ENCODE peak calls at places on chromosomes 1 and 21, in seven cellular contexts. Y, T, X, U, S, O and L are unnamed samples.

GRCh38 chr1:198150369-198150768 is 6.4 kb upstream of the NEK7 start:
- DNase-seq in S (no peak), O (no peak), Y (no peak), X (no peak), T (no peak), U (no peak), L (no peak)

GRCh38 chr1:224172229-224172628 is 10.8 kb upstream of the DEGS1 start:
- DNase-seq in X (no peak), Y (no peak), U (no peak), O (no peak), T (no peak), S (no peak), L (no peak)

GRCh38 chr1:206658264-206658980 is 23.1 kb downstream of the DYRK3 start:
- DNase-seq in X (no peak), U (no peak), O (no peak), Y (peak), T (peak), S (no peak), L (peak)

GRCh38 chr1:239711768-239712167 is 325.4 kb downstream of the CHRM3 start:
- DNase-seq in T (no peak), S (no peak), O (no peak), X (no peak), Y (no peak), U (no peak), L (no peak)

GRCh38 chr1:169491845-169492281 is 6.1 kb upstream of the SLC19A2 start:
- DNase-seq in O (no peak), X (peak), Y (no peak), S (no peak), T (no peak), U (no peak), L (peak)

GRCh38 chr1:179187708-179188471 is 41.6 kb downstream of the ABL2 start:
- DNase-seq in U (no peak), Y (no peak), T (no peak), X (no peak), O (no peak), S (no peak), L (no peak)

GRCh38 chr1:189438808-189439207 is 1038.9 kb downstream of the BRINP3 start:
- DNase-seq in X (no peak), T (no peak), U (no peak), O (no peak), Y (no peak), S (no peak), L (no peak)

GRCh38 chr1:94306521-94306920 is 69.1 kb upstream of the ARHGAP29 start:
- DNase-seq in U (no peak), O (no peak), X (no peak), T (no peak), Y (no peak), S (no peak), L (no peak)

GRCh38 chr1:46747683-46748288 is 28.9 kb upstream of the EFCAB14 start:
- DNase-seq in U (peak), O (peak), Y (peak), X (peak), T (peak), S (peak), L (peak)

GRCh38 chr1:65564493-65564892 is 144.0 kb downstream of the LEPR start:
- DNase-seq in T (no peak), X (no peak), S (no peak), O (no peak), U (no peak), Y (no peak), L (no peak)

GRCh38 chr1:10788592-10789006 is 7.8 kb downstream of the CASZ1 start:
- DNase-seq in U (no peak), Y (no peak), T (no peak), O (no peak), S (no peak), X (peak), L (no peak)

GRCh38 chr1:169527461-169528213 is 41.9 kb upstream of the SLC19A2 start:
- DNase-seq in Y (peak), U (no peak), X (peak), O (no peak), S (peak), T (peak), L (no peak)

GRCh38 chr1:156390409-156391144 is 21.6 kb downstream of the RHBG start:
- DNase-seq in O (no peak), U (no peak), Y (no peak), S (no peak), X (no peak), T (no peak), L (no peak)

GRCh38 chr1:161768461-161768860 is 2.3 kb downstream of the ATF6 start:
- DNase-seq in O (no peak), T (no peak), S (no peak), X (no peak), U (no peak), Y (no peak), L (no peak)

GRCh38 chr1:25631750-25632495 is 15.3 kb downstream of the MAN1C1 start:
- DNase-seq in T (peak), U (no peak), Y (no peak), S (peak), X (no peak), O (no peak), L (no peak)

GRCh38 chr1:219310181-219310728 is 136.6 kb downstream of the LYPLAL1 start:
- DNase-seq in T (no peak), X (peak), S (no peak), U (no peak), Y (no peak), O (no peak), L (no peak)

GRCh38 chr1:20380616-20381035 is 90.0 kb downstream of the VWA5B1 start:
- DNase-seq in X (peak), O (no peak), S (peak), T (peak), Y (no peak), U (no peak), L (no peak)

GRCh38 chr1:114203722-114204121 is 50.1 kb upstream of the SYT6 start:
- DNase-seq in O (no peak), U (no peak), S (no peak), T (no peak), Y (no peak), X (peak), L (no peak)

GRCh38 chr1:28322209-28322608 is 6.6 kb upstream of the MED18 start:
- DNase-seq in S (no peak), T (no peak), X (no peak), Y (no peak), U (no peak), O (no peak), L (no peak)

GRCh38 chr1:60376196-60376595 is 302.6 kb upstream of the C1orf87 start:
- DNase-seq in O (no peak), S (no peak), T (no peak), X (peak), Y (no peak), U (no peak), L (no peak)

GRCh38 chr1:14118691-14119485 is 418.9 kb downstream of the PRDM2 start:
- DNase-seq in U (no peak), S (no peak), Y (no peak), X (peak), T (no peak), O (no peak), L (no peak)

GRCh38 chr1:26771643-26772321 is 16.0 kb upstream of the PIGV start:
- DNase-seq in X (peak), Y (peak), U (no peak), S (peak), T (peak), O (peak), L (peak)

GRCh38 chr1:232613752-232614381 is 16.1 kb downstream of the SIPA1L2 start:
- DNase-seq in Y (no peak), T (peak), S (peak), X (peak), O (no peak), U (no peak), L (no peak)

GRCh38 chr1:202374077-202374476 is 25.6 kb downstream of the PPP1R12B start:
- DNase-seq in U (no peak), X (no peak), O (no peak), Y (no peak), S (no peak), T (no peak), L (no peak)

GRCh38 chr1:237913345-237913744 is 22.6 kb upstream of the ZP4 start:
- DNase-seq in X (no peak), S (no peak), O (no peak), T (no peak), U (no peak), Y (peak), L (no peak)

GRCh38 chr1:185409763-185410528 is 92.9 kb upstream of the IVNS1ABP start:
- DNase-seq in T (no peak), X (no peak), Y (no peak), U (no peak), S (no peak), O (no peak), L (no peak)

GRCh38 chr1:88744142-88744541 is 60.1 kb downstream of the PKN2 start:
- DNase-seq in Y (no peak), T (no peak), O (no peak), S (no peak), X (no peak), U (no peak), L (peak)

GRCh38 chr1:172450524-172450885 is 6.6 kb upstream of the PIGC start:
- DNase-seq in O (no peak), U (no peak), X (no peak), T (no peak), Y (no peak), S (no peak), L (no peak)

GRCh38 chr1:20107351-20107750 is 12.0 kb downstream of the PLA2G2D start:
- DNase-seq in O (no peak), X (no peak), T (no peak), U (no peak), Y (no peak), S (no peak), L (no peak)

DNA sequence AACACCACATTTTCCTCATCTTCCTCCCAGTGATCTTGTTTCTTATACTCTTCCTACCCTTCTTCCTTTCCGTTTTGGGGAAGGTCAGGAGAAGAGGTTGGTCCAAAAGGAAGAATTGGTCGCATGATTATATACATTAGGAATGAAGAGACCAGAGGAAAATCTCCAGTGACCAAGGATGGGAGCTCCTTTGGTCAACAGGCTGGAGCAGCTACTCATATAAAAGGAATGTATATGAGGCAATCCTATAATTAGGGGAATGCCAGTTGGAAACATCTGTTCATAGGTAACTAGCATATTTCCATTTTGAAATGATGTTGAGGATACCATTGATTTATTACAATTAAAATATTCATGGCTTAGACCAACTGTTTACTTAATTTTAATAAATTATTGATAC is 114.5 kb downstream of the LRRC40 start:
- DNase-seq in X (peak), U (no peak), S (peak), T (peak), O (no peak), Y (no peak), L (no peak)
- TF ChIP-seq CTCF in X (no peak), U (no peak), S (no peak), T (no peak), O (no peak), Y (no peak), L (no peak)

GRCh38 chr1:55955237-55955636 is 624.1 kb downstream of the PLPP3 start:
- DNase-seq in O (no peak), U (no peak), X (peak), S (peak), Y (no peak), T (no peak), L (no peak)
- H3K4me3 ChIP-seq in O (no peak), U (no peak), X (no peak), S (no peak), Y (no peak), T (no peak), L (no peak)

DNA sequence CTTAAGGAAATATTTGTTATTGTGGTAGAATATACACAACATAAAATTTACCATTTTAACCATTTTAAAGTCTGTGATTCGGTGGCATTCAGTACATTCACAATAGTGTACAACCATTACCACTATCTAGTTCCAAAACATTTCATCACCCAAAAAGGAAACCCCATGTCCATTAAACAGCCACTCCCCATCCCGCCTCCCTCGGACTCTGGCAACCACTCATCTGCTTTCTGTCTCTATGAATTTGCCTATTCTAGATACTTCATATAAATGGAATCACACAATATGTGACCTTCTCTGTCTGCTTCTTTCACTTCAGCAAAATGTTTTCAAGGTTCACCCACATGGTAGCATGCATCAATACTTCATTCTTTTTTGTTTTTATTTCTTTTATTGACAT is 51.3 kb downstream of the PTP4A2 start:
- DNase-seq in U (no peak), S (peak), Y (peak), T (peak), X (no peak), O (no peak), L (peak)
- TF ChIP-seq CTCF in U (no peak), S (no peak), Y (no peak), T (no peak), X (no peak), O (no peak), L (no peak)

DNA sequence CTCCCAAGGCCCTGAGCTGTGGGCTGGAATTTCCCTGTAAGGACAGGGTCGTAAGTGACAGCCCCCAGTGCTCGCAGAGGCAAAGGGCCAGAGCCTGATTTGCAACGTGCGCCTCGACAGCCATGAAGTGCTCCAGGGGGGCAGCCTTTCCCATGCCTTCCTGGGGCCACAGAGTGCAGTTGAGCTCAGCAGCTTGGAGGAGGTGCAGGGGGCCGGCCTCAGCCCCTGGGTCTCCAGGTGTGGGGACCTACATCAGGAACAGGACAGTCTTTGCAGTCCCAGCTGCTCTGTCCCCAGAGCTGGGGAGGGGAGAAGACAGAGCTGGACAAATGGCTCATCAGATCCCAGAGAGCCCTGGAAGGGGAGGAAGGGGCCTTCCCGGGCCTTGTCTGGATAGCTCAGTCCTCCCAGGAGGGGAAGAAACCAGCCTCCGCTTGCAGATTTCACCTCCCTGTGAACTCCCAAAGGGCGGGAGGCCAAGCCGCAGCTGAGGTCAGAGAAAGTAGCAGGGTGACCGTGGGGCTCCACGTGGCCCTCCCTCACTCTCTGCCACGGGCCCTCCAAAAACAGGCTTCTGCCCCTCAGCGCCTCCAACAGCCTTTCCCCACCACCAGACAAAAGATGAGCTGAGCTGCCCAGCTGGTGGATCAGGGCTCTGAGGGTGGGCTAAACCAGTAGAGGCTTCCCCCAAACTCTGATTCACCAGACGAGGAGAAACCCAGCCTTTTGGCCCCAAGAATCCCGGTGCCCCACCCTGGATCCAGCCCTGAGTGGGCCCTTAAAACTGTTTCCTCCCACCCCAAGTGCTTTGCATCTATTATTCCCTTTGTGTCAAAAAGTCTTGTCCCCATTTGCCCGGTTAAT is 76.5 kb downstream of the DHRS3 start:
- DNase-seq in S (peak), U (peak), X (peak), O (no peak), Y (no peak), T (peak), L (no peak)
- H3K4me3 ChIP-seq in S (no peak), U (no peak), X (no peak), O (no peak), Y (no peak), T (no peak), L (no peak)

GRCh38 chr21:42677339-42678117 is 24.1 kb downstream of the PDE9A start:
- DNase-seq in S (peak), T (peak), Y (peak), O (no peak), X (peak), U (no peak), L (no peak)

GRCh38 chr21:42673633-42674328 is 20.4 kb downstream of the PDE9A start:
- DNase-seq in X (no peak), O (no peak), S (no peak), Y (no peak), T (no peak), U (no peak), L (no peak)

GRCh38 chr21:42674351-42674940 is 21.0 kb downstream of the PDE9A start:
- DNase-seq in X (no peak), S (peak), U (no peak), T (peak), O (no peak), Y (peak), L (no peak)

GRCh38 chr21:42676799-42677198 is 23.4 kb downstream of the PDE9A start:
- DNase-seq in Y (no peak), U (no peak), T (no peak), S (no peak), O (no peak), X (no peak), L (no peak)

GRCh38 chr21:42675403-42675802 is 22.0 kb downstream of the PDE9A start:
- DNase-seq in T (no peak), Y (no peak), U (no peak), S (no peak), O (no peak), X (no peak), L (no peak)
- TF ChIP-seq CTCF in T (no peak), Y (no peak), U (no peak), S (no peak), O (no peak), X (no peak), L (no peak)

DNA sequence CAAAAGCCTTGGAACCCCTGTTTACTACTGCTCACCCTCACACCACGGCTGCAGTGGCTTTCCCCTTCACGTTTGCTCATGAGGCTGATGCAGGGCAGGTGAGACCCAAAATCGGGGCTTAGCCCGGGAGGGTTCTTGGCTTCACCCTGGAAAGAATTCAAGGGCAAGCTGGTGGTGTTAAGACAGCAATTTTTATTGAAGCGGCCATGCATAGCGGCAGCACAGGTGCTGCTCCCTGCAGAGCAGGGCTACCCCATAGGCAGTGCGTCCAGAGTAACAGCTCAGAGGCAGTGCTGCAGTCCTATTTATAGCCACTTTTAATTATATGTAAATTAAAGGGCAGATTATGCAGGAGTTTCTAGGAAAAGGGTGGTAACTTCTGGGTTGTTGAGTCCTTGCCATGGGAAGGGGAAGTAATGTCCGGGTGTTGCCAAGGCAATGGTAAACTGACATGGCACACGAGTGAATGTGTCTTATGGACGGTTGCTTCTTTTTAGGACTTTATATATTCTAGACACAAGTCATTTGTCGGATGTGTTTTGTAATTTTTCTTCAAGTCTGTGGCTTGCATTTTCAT is 57.0 kb downstream of the VPS26C start:
- DNase-seq in S (no peak), X (no peak), T (no peak), U (no peak), O (no peak), Y (peak), L (no peak)
- H3K4me3 ChIP-seq in S (no peak), X (no peak), T (no peak), U (no peak), O (no peak), Y (no peak), L (no peak)

GRCh38 chr1:209800984-209801834 is 4.7 kb downstream of the IRF6 start:
- DNase-seq in Y (no peak), X (peak), T (no peak), S (peak), O (no peak), U (no peak), L (no peak)

GRCh38 chr1:209802117-209802779 is 3.7 kb downstream of the IRF6 start:
- DNase-seq in T (no peak), O (no peak), X (no peak), S (peak), U (no peak), Y (no peak), L (no peak)

GRCh38 chr1:209802780-209803152 is 3.2 kb downstream of the IRF6 start:
- DNase-seq in O (no peak), S (no peak), U (no peak), T (no peak), Y (no peak), X (no peak), L (no peak)

GRCh38 chr1:209796733-209797025 is 9.3 kb downstream of the IRF6 start:
- DNase-seq in Y (no peak), T (no peak), O (no peak), X (no peak), S (no peak), U (no peak), L (no peak)

GRCh38 chr1:209797978-209798639 is 7.8 kb downstream of the IRF6 start:
- DNase-seq in O (no peak), S (no peak), X (peak), Y (peak), T (no peak), U (peak), L (no peak)
- TF ChIP-seq CTCF in O (peak), S (peak), X (no peak), Y (no peak), T (no peak), U (no peak), L (peak)

DNA sequence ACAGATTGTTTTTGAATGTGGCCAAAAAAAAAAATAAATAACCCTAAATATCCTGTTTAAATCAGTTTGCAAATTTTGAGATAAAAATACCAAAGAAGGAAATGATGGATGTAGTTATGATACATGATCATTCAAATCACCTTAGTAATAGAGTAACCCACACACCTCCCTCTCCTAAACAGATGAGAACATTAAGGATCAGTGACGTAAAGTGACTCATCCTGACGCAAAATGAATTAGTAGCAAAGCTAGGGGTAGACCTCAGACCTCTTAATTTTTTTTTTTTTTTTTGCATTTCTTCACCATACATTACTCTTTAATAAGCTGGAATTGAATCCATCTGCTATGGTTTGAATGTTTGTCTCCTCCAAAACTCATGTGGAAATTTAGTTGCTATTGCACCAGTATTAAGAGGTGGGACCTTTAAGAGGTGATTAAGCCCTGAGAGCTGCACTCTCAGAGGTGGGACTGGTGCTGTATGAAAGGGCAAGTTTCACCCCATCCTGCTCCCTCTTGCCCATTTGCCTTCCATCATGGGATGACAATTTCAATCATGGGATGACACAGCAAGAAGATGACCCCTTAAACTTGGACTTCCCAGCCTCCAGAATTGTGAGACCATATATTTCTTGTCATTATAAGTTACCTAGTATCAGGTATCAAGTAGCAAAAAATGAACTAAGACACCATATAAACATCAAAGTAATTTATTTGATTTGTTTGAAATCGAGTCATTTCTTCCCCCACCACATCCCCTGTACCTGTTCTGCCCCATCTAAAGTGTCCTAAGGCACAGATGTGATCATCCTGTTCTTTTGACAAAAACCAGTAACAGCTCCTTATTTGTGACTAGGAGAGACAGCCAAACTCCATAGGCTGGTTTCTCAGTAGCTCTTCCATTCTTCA is 114.6 kb upstream of the DUSP10 start:
- DNase-seq in T (peak), X (peak), U (no peak), S (peak), O (no peak), Y (no peak), L (no peak)
- H3K4me3 ChIP-seq in T (no peak), X (no peak), U (no peak), S (no peak), O (no peak), Y (no peak), L (no peak)